ENCODE peak calls at places on chromosomes 13 and 19, in six cellular contexts. One of them, this sample, is unnamed.
A peak's percentile ranks its signal among the peaks of the same experiment; 100 is the strongest.

GRCh38 chr13:28501547-28501946 is 6.6 kb upstream of the FLT1 start:
- DNase-seq in H1: no peak
- DNase-seq in HCT116: no peak
- DNase-seq in K562: no peak
- DNase-seq in GM12878: no peak
- DNase-seq in HepG2: no peak
- DNase-seq in this sample: no peak

GRCh38 chr13:113584870-113585671 is 518 bp downstream of the TFDP1 start:
- DNase-seq in HepG2: no peak
- DNase-seq in GM12878: no peak
- DNase-seq in HCT116: no peak
- DNase-seq in H1: no peak
- DNase-seq in K562: peak; percentile 56
- DNase-seq in this sample: no peak

GRCh38 chr13:38530492-38530891 is 156.4 kb upstream of the FREM2 start:
- DNase-seq in K562: no peak
- DNase-seq in HCT116: no peak
- DNase-seq in GM12878: no peak
- DNase-seq in H1: no peak
- DNase-seq in HepG2: no peak
- DNase-seq in this sample: no peak

GRCh38 chr13:74929436-74929835 is 552.5 kb downstream of the TBC1D4 start:
- DNase-seq in HepG2: no peak
- DNase-seq in H1: no peak
- DNase-seq in HCT116: no peak
- DNase-seq in GM12878: no peak
- DNase-seq in K562: no peak
- DNase-seq in this sample: no peak

GRCh38 chr19:41439441-41440222 is at the start of gene DMAC2:
- DNase-seq in HCT116: peak; percentile 99
- DNase-seq in K562: peak; percentile 95
- DNase-seq in GM12878: peak; percentile 89
- DNase-seq in HepG2: peak; percentile 98
- DNase-seq in H1: peak; percentile 92
- DNase-seq in this sample: peak; percentile 88

GRCh38 chr19:52991484-52991883 is 22.2 kb upstream of the ERVV-1 start:
- DNase-seq in HepG2: no peak
- DNase-seq in H1: no peak
- DNase-seq in HCT116: no peak
- DNase-seq in K562: no peak
- DNase-seq in GM12878: no peak
- DNase-seq in this sample: peak; percentile 63

GRCh38 chr13:45108716-45109706 is 11.3 kb upstream of the GTF2F2 start:
- DNase-seq in K562: no peak
- DNase-seq in H1: no peak
- DNase-seq in GM12878: peak; percentile 33
- DNase-seq in HepG2: no peak
- DNase-seq in HCT116: no peak
- DNase-seq in this sample: no peak

GRCh38 chr19:7293795-7294570 is at the start of gene INSR:
- DNase-seq in H1: peak; percentile 39
- DNase-seq in K562: peak; percentile 98
- DNase-seq in GM12878: peak; percentile 54
- DNase-seq in HepG2: peak; percentile 83
- DNase-seq in HCT116: peak; percentile 75
- DNase-seq in this sample: no peak

GRCh38 chr19:35120492-35120891 is 4.9 kb downstream of the FXYD3 start:
- DNase-seq in H1: no peak
- DNase-seq in HepG2: no peak
- DNase-seq in K562: no peak
- DNase-seq in GM12878: no peak
- DNase-seq in HCT116: no peak
- DNase-seq in this sample: no peak

GRCh38 chr13:36088001-36088400 is 43.2 kb downstream of the DCLK1 start:
- DNase-seq in HepG2: no peak
- DNase-seq in GM12878: no peak
- DNase-seq in H1: no peak
- DNase-seq in K562: no peak
- DNase-seq in HCT116: no peak
- DNase-seq in this sample: no peak

GRCh38 chr19:3765121-3765520 is 2.6 kb downstream of the MRPL54 start:
- DNase-seq in H1: no peak
- DNase-seq in HCT116: no peak
- DNase-seq in K562: no peak
- DNase-seq in HepG2: no peak
- DNase-seq in GM12878: no peak
- DNase-seq in this sample: no peak

GRCh38 chr13:94677799-94678198 is 34.5 kb downstream of the SOX21 start:
- DNase-seq in K562: no peak
- DNase-seq in H1: no peak
- DNase-seq in HepG2: no peak
- DNase-seq in GM12878: no peak
- DNase-seq in HCT116: no peak
- DNase-seq in this sample: no peak

GRCh38 chr13:87042946-87043345 is 628.2 kb upstream of the SLITRK5 start:
- DNase-seq in HCT116: no peak
- DNase-seq in GM12878: no peak
- DNase-seq in K562: no peak
- DNase-seq in HepG2: no peak
- DNase-seq in H1: no peak
- DNase-seq in this sample: no peak

GRCh38 chr19:47765522-47766358 is 12.8 kb upstream of the SELENOW start:
- DNase-seq in K562: peak; percentile 68
- DNase-seq in GM12878: no peak
- DNase-seq in HepG2: peak; percentile 52
- DNase-seq in H1: no peak
- DNase-seq in HCT116: no peak
- DNase-seq in this sample: no peak

GRCh38 chr13:23319915-23320224 is 113.6 kb downstream of the SACS start:
- DNase-seq in GM12878: no peak
- DNase-seq in HCT116: no peak
- DNase-seq in H1: no peak
- DNase-seq in HepG2: no peak
- DNase-seq in K562: no peak
- DNase-seq in this sample: no peak

GRCh38 chr13:73696713-73697112 is 437.5 kb downstream of the KLF12 start:
- DNase-seq in HCT116: no peak
- DNase-seq in HepG2: no peak
- DNase-seq in GM12878: no peak
- DNase-seq in H1: no peak
- DNase-seq in K562: no peak
- DNase-seq in this sample: no peak

GRCh38 chr19:13024958-13025653 is 29.8 kb downstream of the NFIX start:
- DNase-seq in H1: no peak
- DNase-seq in HCT116: no peak
- DNase-seq in GM12878: no peak
- DNase-seq in K562: no peak
- DNase-seq in HepG2: no peak
- DNase-seq in this sample: no peak

GRCh38 chr19:48415395-48415794 is 21.9 kb downstream of the GRIN2D start:
- DNase-seq in GM12878: no peak
- DNase-seq in H1: peak; percentile 91
- DNase-seq in HCT116: peak; percentile 84
- DNase-seq in K562: peak; percentile 95
- DNase-seq in HepG2: peak; percentile 52
- DNase-seq in this sample: no peak

GRCh38 chr13:62294210-62294609 is 878.6 kb upstream of the PCDH20 start:
- DNase-seq in GM12878: no peak
- DNase-seq in K562: no peak
- DNase-seq in HepG2: no peak
- DNase-seq in HCT116: no peak
- DNase-seq in H1: no peak
- DNase-seq in this sample: no peak

GRCh38 chr19:12884202-12884601 is 2.8 kb downstream of the KLF1 start:
- DNase-seq in HepG2: no peak
- DNase-seq in GM12878: no peak
- DNase-seq in H1: no peak
- DNase-seq in HCT116: no peak
- DNase-seq in K562: no peak
- DNase-seq in this sample: no peak

GRCh38 chr13:102138635-102139225 is 263.1 kb downstream of the FGF14 start:
- DNase-seq in K562: no peak
- DNase-seq in H1: no peak
- DNase-seq in GM12878: no peak
- DNase-seq in HepG2: no peak
- DNase-seq in HCT116: no peak
- DNase-seq in this sample: no peak

GRCh38 chr13:100128838-100129237 is 39.9 kb downstream of the PCCA start:
- DNase-seq in K562: no peak
- DNase-seq in HepG2: peak; percentile 58
- DNase-seq in HCT116: no peak
- DNase-seq in GM12878: no peak
- DNase-seq in H1: no peak
- DNase-seq in this sample: no peak
- H3K27ac ChIP-seq in K562: no peak overlapping the region
- H3K27ac ChIP-seq in HepG2: no peak overlapping the region
- H3K27ac ChIP-seq in HCT116: no peak overlapping the region
- H3K27ac ChIP-seq in GM12878: no peak overlapping the region
- H3K27ac ChIP-seq in H1: no peak overlapping the region
- H3K27ac ChIP-seq in this sample: no peak overlapping the region

DNA sequence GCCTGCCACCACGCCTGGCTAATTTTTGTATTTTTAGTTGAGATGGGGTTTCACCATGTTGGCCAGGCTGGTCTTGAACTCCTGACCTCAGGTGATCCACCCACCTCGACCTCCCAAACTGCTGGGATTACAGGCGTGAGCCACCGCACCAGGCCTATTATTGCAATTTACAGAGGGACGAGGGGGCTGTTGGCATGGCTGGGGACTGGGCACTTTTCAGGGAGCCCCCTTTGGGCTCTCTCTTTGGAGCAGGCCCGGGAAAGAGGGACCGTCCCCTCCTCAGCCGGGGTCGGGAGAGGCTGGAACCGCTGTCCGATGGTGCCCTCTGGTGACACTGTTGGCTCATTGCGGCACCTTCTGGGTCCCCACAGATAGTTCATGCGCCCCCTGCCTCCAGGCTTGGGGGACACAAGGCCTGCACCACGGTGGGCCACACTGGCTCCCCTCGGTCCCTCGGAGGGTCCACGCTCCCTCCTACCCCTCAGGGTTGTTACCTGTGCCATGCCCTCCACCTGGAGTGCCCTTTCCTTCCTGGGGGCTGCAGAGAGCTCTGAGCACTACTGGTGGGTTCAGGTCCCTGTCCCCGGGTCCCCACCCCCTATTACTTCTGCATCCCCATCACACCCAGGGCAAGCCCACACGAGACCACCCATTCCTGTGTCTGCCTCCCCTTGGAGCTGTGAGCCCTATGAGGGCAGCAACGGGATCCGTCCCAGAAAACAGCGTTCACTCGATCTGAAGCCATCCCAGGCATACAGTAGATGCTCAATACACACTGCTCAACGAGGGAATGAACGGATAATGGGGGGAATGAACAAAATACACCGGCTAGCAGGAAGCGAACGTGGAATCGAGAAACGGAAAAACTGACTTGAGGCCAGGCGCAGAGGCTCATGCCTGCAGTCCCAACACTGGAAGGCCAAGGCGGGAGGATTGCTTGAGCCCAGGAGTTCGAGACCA is 12.5 kb downstream of the FEM1A start:
- DNase-seq in GM12878: no peak
- DNase-seq in K562: peak; percentile 85
- DNase-seq in HCT116: peak; percentile 41
- DNase-seq in H1: peak; percentile 57
- DNase-seq in HepG2: peak; percentile 66
- DNase-seq in this sample: peak; percentile 39
- TF ChIP-seq SIN3A in GM12878: no peak
- TF ChIP-seq SIN3A in K562: no peak
- TF ChIP-seq SIN3A in HCT116: no peak
- TF ChIP-seq SIN3A in H1: no peak
- TF ChIP-seq SIN3A in HepG2: no peak
- TF ChIP-seq SIN3A in this sample: no peak

GRCh38 chr13:85194482-85194881 is 604.7 kb downstream of the SLITRK6 start:
- DNase-seq in HCT116: no peak
- DNase-seq in GM12878: no peak
- DNase-seq in H1: no peak
- DNase-seq in K562: no peak
- DNase-seq in HepG2: no peak
- DNase-seq in this sample: no peak

GRCh38 chr13:85191996-85192395 is 607.2 kb downstream of the SLITRK6 start:
- DNase-seq in H1: no peak
- DNase-seq in HCT116: no peak
- DNase-seq in GM12878: no peak
- DNase-seq in HepG2: no peak
- DNase-seq in K562: no peak
- DNase-seq in this sample: no peak

DNA sequence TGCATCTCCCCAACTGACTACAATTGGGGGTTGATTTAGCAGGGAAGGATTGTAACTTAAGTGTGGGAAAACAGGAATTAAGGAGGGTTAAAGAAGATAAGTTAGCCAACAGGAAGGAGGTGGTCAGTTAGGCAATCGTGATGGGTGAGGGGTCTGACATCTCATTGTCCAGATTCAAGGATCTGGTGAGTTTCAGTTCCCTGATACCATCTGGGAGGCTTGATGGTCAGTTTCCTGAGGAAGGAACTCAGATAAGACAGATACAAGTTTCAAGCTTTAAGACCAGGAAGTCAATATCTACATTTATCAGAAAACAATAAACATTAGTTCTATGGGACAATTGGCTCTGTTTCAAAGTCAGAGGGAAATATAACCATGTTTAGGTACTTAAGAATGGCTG is 601.8 kb downstream of the SLITRK6 start:
- DNase-seq in H1: no peak
- DNase-seq in K562: no peak
- DNase-seq in HepG2: no peak
- DNase-seq in GM12878: no peak
- DNase-seq in HCT116: no peak
- DNase-seq in this sample: no peak
- H3K4me3 ChIP-seq in H1: no peak overlapping the region
- H3K4me3 ChIP-seq in K562: no peak overlapping the region
- H3K4me3 ChIP-seq in HepG2: no peak overlapping the region
- H3K4me3 ChIP-seq in GM12878: no peak overlapping the region
- H3K4me3 ChIP-seq in HCT116: no peak overlapping the region
- H3K4me3 ChIP-seq in this sample: no peak overlapping the region

DNA sequence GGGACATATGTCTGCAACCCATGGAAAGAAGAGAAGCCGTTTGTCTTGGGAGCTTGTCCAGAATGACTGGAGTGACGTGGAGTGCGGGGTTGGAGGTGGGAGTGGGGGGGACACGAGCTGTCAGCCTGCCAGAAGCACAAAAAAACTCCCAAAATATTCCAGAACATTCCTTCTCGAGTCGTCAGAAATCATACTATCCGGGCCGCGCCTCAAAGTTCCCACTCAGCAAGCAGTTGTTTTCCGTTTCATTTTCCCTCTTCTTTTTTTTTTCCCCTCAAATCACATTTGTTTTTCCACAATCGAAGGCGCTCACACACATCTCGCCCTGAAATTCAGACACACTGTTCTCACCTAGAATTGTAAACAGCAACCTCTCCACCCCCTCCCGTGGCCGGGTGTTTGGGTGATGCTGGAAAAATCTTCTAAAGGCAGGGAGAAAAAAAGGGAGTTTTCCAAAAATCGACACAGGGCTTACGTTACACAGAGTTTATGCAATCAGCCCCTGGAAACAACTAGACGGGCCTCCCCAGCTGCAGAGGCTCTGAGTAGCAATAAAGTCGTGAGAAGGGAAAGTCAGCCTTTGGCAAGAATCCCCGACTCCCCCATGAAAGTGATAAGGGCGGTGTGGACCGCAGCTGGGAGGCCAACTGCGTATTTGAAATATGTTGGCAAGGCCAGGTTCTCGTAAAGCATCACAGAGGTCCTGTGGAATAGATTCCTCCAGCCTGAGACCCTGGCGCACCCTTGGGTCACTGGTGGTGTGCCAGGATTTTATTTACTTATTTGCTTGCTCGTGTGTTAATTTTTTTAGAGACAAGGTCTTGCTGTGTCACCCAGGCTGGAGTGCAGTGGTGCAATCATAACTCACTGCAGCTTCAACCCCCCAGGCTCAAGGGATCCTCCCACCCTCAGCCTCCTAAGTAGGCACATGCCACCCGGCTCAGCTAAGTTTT is 31.2 kb upstream of the KLF2 start:
- DNase-seq in K562: peak; percentile 42
- DNase-seq in HepG2: no peak
- DNase-seq in HCT116: no peak
- DNase-seq in H1: no peak
- DNase-seq in GM12878: no peak
- DNase-seq in this sample: no peak
- H3K27ac ChIP-seq in K562: no peak overlapping the region
- H3K27ac ChIP-seq in HepG2: no peak overlapping the region
- H3K27ac ChIP-seq in HCT116: no peak overlapping the region
- H3K27ac ChIP-seq in H1: no peak overlapping the region
- H3K27ac ChIP-seq in GM12878: no peak overlapping the region
- H3K27ac ChIP-seq in this sample: peak overlapping the region; percentile 85

This sample was measured in Panc1.